ENCODE peak calls at places on chromosome 11, in four cellular contexts. C, M, Q and X are unnamed samples.

GRCh38 chr11:103608566-103608965 is 427.9 kb upstream of the DDI1 start:
- DNase-seq in Q (no peak), C (no peak), M (no peak), X (no peak)

GRCh38 chr11:69286358-69287327 is 7.3 kb upstream of the MYEOV start:
- DNase-seq in Q (no peak), M (no peak), C (no peak), X (no peak)

GRCh38 chr11:70108250-70108649 is 30.1 kb downstream of the ANO1 start:
- DNase-seq in C (no peak), M (no peak), Q (no peak), X (no peak)

GRCh38 chr11:67441082-67441683 is 2.1 kb downstream of the CORO1B start:
- DNase-seq in M (no peak), C (no peak), Q (no peak), X (no peak)

GRCh38 chr11:5967708-5968107 is 586 bp downstream of the OR56A5 start:
- DNase-seq in M (no peak), C (no peak), Q (no peak), X (no peak)

GRCh38 chr11:3747704-3748103 is 49.6 kb downstream of the NUP98 start:
- DNase-seq in C (no peak), M (no peak), Q (no peak), X (no peak)

GRCh38 chr11:120869516-120870011 is 154.3 kb upstream of the TBCEL start:
- DNase-seq in M (no peak), Q (no peak), C (no peak), X (no peak)

GRCh38 chr11:124769804-124770774 is 8.0 kb upstream of the ESAM start:
- DNase-seq in M (peak), Q (no peak), C (no peak), X (no peak)

GRCh38 chr11:31419669-31420068 is 50.0 kb downstream of the DNAJC24 start:
- DNase-seq in M (no peak), Q (no peak), C (no peak), X (no peak)

DNA sequence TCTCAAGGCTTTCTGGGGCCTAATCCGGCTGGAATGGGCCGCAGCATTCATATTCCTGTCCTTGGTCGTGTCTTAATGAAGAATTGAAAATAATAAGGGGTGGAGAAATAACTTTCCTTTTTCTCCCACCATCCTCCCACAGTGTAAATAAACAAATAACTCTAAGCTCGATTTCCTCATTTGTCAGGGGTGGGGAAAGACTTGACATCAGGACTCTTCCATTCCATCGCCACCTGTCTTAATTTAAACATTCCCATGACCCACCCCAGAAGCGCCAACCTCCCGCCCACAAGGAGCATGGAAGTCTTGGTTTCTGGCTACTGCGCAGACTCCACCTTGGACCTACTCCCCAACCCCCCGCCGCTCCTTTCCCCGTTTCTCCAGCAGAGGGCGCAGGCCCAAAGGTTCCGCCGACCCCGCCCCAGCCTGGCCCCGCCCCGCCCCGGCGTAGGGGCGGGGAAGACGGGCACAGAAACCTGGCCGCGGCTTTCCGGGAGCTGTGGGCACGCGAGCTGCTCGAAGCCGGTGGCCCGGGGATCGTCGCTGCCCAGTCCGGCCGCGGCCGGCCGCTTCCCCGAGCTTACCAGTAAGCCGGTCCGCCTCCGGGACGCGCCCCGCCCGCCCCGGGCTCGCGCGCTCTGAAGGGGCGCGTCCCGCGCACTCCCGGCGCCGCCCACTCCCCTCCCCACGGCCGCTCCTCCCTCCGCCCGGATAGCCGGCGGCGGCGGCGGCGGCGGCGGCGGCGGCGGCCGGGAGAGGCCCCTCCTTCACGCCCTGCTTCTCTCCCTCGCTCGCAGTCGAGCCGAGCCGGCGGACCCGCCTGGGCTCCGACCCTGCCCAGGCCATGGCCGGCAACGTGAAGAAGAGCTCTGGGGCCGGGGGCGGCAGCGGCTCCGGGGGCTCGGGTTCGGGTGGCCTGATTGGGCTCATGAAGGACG is at the start of gene CBL:
- DNase-seq in Q (peak), C (peak), M (peak), X (peak)
- TF ChIP-seq CTCF in Q (peak), C (peak), M (peak), X (peak)

GRCh38 chr11:13777341-13777985 is 109.0 kb downstream of the FAR1 start:
- DNase-seq in C (no peak), M (no peak), Q (no peak), X (no peak)
- TF ChIP-seq CTCF in C (no peak), M (no peak), Q (no peak), X (no peak)

GRCh38 chr11:33735426-33736147 is 636 bp downstream of the CD59 start:
- DNase-seq in C (no peak), M (peak), Q (peak), X (no peak)
- TF ChIP-seq CTCF in C (no peak), M (no peak), Q (no peak), X (no peak)

DNA sequence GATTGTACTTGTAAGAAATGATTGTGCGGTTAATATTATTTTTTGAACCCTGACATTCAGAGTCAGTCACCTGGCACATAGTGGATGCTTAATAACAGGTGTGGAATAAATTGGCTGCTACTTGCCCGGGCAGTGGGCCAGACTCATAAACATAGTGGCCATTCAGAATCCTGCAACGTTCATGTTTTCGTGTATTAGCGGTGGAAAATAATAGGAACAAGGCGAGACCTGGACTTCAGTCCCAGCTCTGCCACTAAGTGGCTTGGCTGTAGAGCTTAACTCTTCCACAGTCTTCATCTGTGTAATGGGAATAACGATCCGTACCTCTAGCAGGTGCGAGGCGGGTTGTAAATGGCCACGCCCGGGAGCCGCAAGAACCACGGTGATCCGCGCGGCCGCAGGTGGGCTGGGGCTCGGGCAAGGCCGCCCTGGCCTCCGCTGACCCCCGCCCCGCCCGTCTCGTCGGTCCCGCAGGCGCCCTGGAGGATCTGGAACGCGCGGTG is 761 bp upstream of the TMEM25 start:
- DNase-seq in M (peak), Q (no peak), C (no peak), X (no peak)
- TF ChIP-seq CTCF in M (no peak), Q (no peak), C (no peak), X (no peak)